ENCODE peak calls at places on chromosome 4, in four cellular contexts. S is WERI-Rb-1, N is aorta, E is PC-9. Y is an unnamed sample. For H3K27me3, the result is how much of the 10 kb centered on the place peaks cover.

GRCh38 chr4:38774181-38774580 is 8.6 kb downstream of the TLR10 start:
- DNase-seq in S (no peak), N (no peak), E (no peak), Y (no peak)

GRCh38 chr4:73944061-73944875 is 37.6 kb downstream of the PF4 start:
- DNase-seq in S (peak), N (no peak), E (no peak), Y (no peak)

GRCh38 chr4:173415885-173416658 is 17.2 kb upstream of the SCRG1 start:
- DNase-seq in S (no peak), N (peak), E (no peak), Y (no peak)

GRCh38 chr4:3399277-3400194 is 42.2 kb upstream of the HGFAC start:
- DNase-seq in S (no peak), N (no peak), E (no peak), Y (no peak)

GRCh38 chr4:53931423-53932060 is 132.9 kb downstream of the CHIC2 start:
- DNase-seq in S (no peak), N (no peak), E (no peak), Y (no peak)

GRCh38 chr4:147480891-147481576 is at the start of gene EDNRA:
- DNase-seq in S (peak), N (peak), E (no peak), Y (peak)

GRCh38 chr4:123699823-123700822 is 303.5 kb downstream of the SPRY1 start:
- DNase-seq in S (no peak), N (no peak), E (no peak), Y (no peak)

GRCh38 chr4:152979731-152980330 is 43.7 kb downstream of the FHDC1 start:
- DNase-seq in S (no peak), N (no peak), E (peak), Y (no peak)

GRCh38 chr4:87005690-87006461 is 71.1 kb downstream of the AFF1 start:
- DNase-seq in S (peak), N (no peak), E (no peak), Y (peak)

GRCh38 chr4:74623041-74623440 is 171.3 kb downstream of the BTC start:
- DNase-seq in S (peak), N (no peak), E (no peak), Y (no peak)

GRCh38 chr4:93573285-93573684 is 255.3 kb upstream of the ATOH1 start:
- DNase-seq in S (no peak), N (no peak), E (no peak), Y (no peak)

GRCh38 chr4:106647451-106647850 is 278.9 kb upstream of the GIMD1 start:
- DNase-seq in S (no peak), N (no peak), E (no peak), Y (no peak)

GRCh38 chr4:173231916-173232315 is 63.3 kb downstream of the GALNT7 start:
- DNase-seq in S (no peak), N (no peak), E (no peak), Y (no peak)

GRCh38 chr4:10169839-10170387 is 53.3 kb upstream of the WDR1 start:
- DNase-seq in S (no peak), N (no peak), E (no peak), Y (no peak)

GRCh38 chr4:177128306-177128705 is 181.4 kb upstream of the NEIL3 start:
- DNase-seq in S (no peak), N (no peak), E (peak), Y (no peak)

GRCh38 chr4:8869879-8870646 is 1.6 kb downstream of the HMX1 start:
- DNase-seq in S (no peak), N (no peak), E (no peak), Y (no peak)
- H3K27me3 ChIP-seq in S (under half), N (under half), E (under half), Y (under half)

GRCh38 chr4:138802499-138802898 is 213.1 kb upstream of the NOCT start:
- DNase-seq in S (no peak), N (no peak), E (no peak), Y (no peak)
- H3K27me3 ChIP-seq in S (under half), N (under half), E (under half), Y (under half)

DNA sequence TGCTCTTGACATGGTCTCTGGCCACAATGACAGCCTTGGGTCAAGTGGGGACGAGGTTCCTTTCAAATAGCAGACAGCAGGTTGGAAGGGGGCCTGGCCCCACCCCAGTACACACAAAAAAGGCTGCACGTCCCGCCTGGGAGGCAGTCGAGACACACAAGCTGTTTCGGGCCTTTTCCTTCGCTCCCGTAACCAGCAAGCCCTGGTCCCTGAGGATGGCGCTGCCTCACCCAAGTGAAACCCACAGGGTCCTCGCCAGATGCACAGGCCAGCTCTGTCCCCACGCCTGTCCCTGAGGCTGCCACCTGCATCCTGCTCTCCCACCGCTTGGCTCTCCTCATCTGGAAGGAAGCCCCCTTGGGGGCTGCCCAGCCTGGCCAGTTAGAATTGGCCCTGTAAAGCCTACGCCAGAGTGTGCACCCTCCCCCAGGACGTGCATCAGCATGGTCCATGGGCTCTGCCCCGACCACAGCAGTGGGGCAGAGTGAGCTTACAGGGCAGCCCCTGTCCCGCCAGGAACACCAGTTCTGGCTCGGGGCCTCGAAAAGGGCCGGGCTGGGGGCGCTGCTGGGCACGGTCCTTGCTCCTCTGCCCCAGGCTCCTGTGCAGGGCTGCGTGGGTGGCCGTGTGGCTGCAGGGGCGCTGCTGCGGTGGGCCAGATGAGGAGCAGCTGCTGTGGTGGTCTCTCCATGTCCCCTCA is 2.0 kb downstream of the CPLX1 start:
- DNase-seq in S (no peak), N (no peak), E (no peak), Y (no peak)
- H3K27me3 ChIP-seq in S (under half), N (under half), E (under half), Y (under half)

DNA sequence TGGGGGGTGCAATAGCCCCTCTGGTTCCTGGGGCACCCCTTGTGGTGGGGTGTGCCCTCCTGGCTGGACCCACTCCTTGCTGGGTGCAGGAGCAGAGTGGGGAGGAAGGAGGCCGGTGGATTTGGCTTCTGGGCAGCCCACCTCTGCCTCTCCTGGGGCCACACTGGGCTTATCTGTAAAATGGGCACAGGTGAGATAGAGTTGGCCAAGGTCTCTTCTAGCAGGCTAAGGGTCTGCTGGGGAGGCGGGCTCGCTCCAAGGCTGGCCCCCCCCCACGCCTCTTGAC is 12.8 kb downstream of the HMX1 start:
- DNase-seq in S (no peak), N (no peak), E (no peak), Y (no peak)
- H3K27me3 ChIP-seq in S (under half), N (under half), E (under half), Y (under half)

Y was measured in GM06990.